ENCODE peak calls at places on chromosomes 6 and 20, in seven cellular contexts. One of them, this sample, is unnamed.
A peak's percentile ranks its signal among the peaks of the same experiment; 100 is the strongest.

GRCh38 chr6:12548526-12548925 is 168.0 kb upstream of the PHACTR1 start:
- DNase-seq in A673: no peak
- DNase-seq in HepG2: no peak
- DNase-seq in ecto neural progenitor cell: no peak
- DNase-seq in Calu3: no peak
- DNase-seq in H9: no peak
- DNase-seq in stimulated activated CD4-positive, alpha-beta T cell treated with anti-CD3 and anti-CD28 coated beads, Interleukin-1b, Interleukin-23, amount 100 ng/mL, for 1 hour: no peak
- DNase-seq in this sample: peak; percentile 95

GRCh38 chr6:55524441-55524840 is 54.6 kb downstream of the HMGCLL1 start:
- DNase-seq in A673: no peak
- DNase-seq in HepG2: no peak
- DNase-seq in ecto neural progenitor cell: no peak
- DNase-seq in Calu3: no peak
- DNase-seq in H9: no peak
- DNase-seq in stimulated activated CD4-positive, alpha-beta T cell treated with anti-CD3 and anti-CD28 coated beads, Interleukin-1b, Interleukin-23, amount 100 ng/mL, for 1 hour: no peak
- DNase-seq in this sample: no peak

GRCh38 chr20:58431134-58431533 is 42.1 kb downstream of the VAPB start:
- DNase-seq in A673: no peak
- DNase-seq in HepG2: no peak
- DNase-seq in ecto neural progenitor cell: no peak
- DNase-seq in Calu3: no peak
- DNase-seq in H9: no peak
- DNase-seq in stimulated activated CD4-positive, alpha-beta T cell treated with anti-CD3 and anti-CD28 coated beads, Interleukin-1b, Interleukin-23, amount 100 ng/mL, for 1 hour: no peak
- DNase-seq in this sample: peak; percentile 38

GRCh38 chr20:61809006-61809770 is 256.5 kb downstream of the TAF4 start:
- DNase-seq in A673: no peak
- DNase-seq in HepG2: no peak
- DNase-seq in ecto neural progenitor cell: no peak
- DNase-seq in Calu3: no peak
- DNase-seq in H9: no peak
- DNase-seq in stimulated activated CD4-positive, alpha-beta T cell treated with anti-CD3 and anti-CD28 coated beads, Interleukin-1b, Interleukin-23, amount 100 ng/mL, for 1 hour: no peak
- DNase-seq in this sample: no peak

GRCh38 chr6:51398793-51399192 is 580.1 kb downstream of the TFAP2B start:
- DNase-seq in A673: no peak
- DNase-seq in HepG2: no peak
- DNase-seq in ecto neural progenitor cell: no peak
- DNase-seq in Calu3: peak; percentile 37
- DNase-seq in H9: no peak
- DNase-seq in stimulated activated CD4-positive, alpha-beta T cell treated with anti-CD3 and anti-CD28 coated beads, Interleukin-1b, Interleukin-23, amount 100 ng/mL, for 1 hour: no peak
- DNase-seq in this sample: no peak

GRCh38 chr6:147035891-147036290 is 168.3 kb upstream of the STXBP5 start:
- DNase-seq in A673: no peak
- DNase-seq in HepG2: no peak
- DNase-seq in ecto neural progenitor cell: no peak
- DNase-seq in Calu3: no peak
- DNase-seq in H9: no peak
- DNase-seq in stimulated activated CD4-positive, alpha-beta T cell treated with anti-CD3 and anti-CD28 coated beads, Interleukin-1b, Interleukin-23, amount 100 ng/mL, for 1 hour: no peak
- DNase-seq in this sample: no peak

GRCh38 chr6:99019341-99019740 is 71.6 kb upstream of the FBXL4 start:
- DNase-seq in A673: no peak
- DNase-seq in HepG2: no peak
- DNase-seq in ecto neural progenitor cell: no peak
- DNase-seq in Calu3: no peak
- DNase-seq in H9: no peak
- DNase-seq in stimulated activated CD4-positive, alpha-beta T cell treated with anti-CD3 and anti-CD28 coated beads, Interleukin-1b, Interleukin-23, amount 100 ng/mL, for 1 hour: no peak
- DNase-seq in this sample: no peak

GRCh38 chr20:54070187-54070987 is at the start of gene BCAS1:
- DNase-seq in A673: no peak
- DNase-seq in HepG2: peak; percentile 86
- DNase-seq in ecto neural progenitor cell: no peak
- DNase-seq in Calu3: peak; percentile 76
- DNase-seq in H9: no peak
- DNase-seq in stimulated activated CD4-positive, alpha-beta T cell treated with anti-CD3 and anti-CD28 coated beads, Interleukin-1b, Interleukin-23, amount 100 ng/mL, for 1 hour: no peak
- DNase-seq in this sample: no peak

GRCh38 chr6:137283940-137284910 is 65.0 kb upstream of the IFNGR1 start:
- DNase-seq in A673: no peak
- DNase-seq in HepG2: peak; percentile 16
- DNase-seq in ecto neural progenitor cell: no peak
- DNase-seq in Calu3: no peak
- DNase-seq in H9: no peak
- DNase-seq in stimulated activated CD4-positive, alpha-beta T cell treated with anti-CD3 and anti-CD28 coated beads, Interleukin-1b, Interleukin-23, amount 100 ng/mL, for 1 hour: no peak
- DNase-seq in this sample: peak; percentile 48

GRCh38 chr6:130161627-130162404 is 60.9 kb downstream of the SAMD3 start:
- DNase-seq in A673: no peak
- DNase-seq in HepG2: no peak
- DNase-seq in ecto neural progenitor cell: no peak
- DNase-seq in Calu3: no peak
- DNase-seq in H9: no peak
- DNase-seq in stimulated activated CD4-positive, alpha-beta T cell treated with anti-CD3 and anti-CD28 coated beads, Interleukin-1b, Interleukin-23, amount 100 ng/mL, for 1 hour: no peak
- DNase-seq in this sample: no peak

GRCh38 chr6:80689700-80690099 is 583.2 kb downstream of the BCKDHB start:
- DNase-seq in A673: no peak
- DNase-seq in HepG2: no peak
- DNase-seq in ecto neural progenitor cell: no peak
- DNase-seq in Calu3: no peak
- DNase-seq in H9: no peak
- DNase-seq in stimulated activated CD4-positive, alpha-beta T cell treated with anti-CD3 and anti-CD28 coated beads, Interleukin-1b, Interleukin-23, amount 100 ng/mL, for 1 hour: no peak
- DNase-seq in this sample: no peak

GRCh38 chr6:152110878-152111820 is 303.7 kb downstream of the ESR1 start:
- DNase-seq in A673: no peak
- DNase-seq in HepG2: no peak
- DNase-seq in ecto neural progenitor cell: no peak
- DNase-seq in Calu3: no peak
- DNase-seq in H9: no peak
- DNase-seq in stimulated activated CD4-positive, alpha-beta T cell treated with anti-CD3 and anti-CD28 coated beads, Interleukin-1b, Interleukin-23, amount 100 ng/mL, for 1 hour: no peak
- DNase-seq in this sample: peak; percentile 78

GRCh38 chr6:17740559-17741220 is 34.0 kb upstream of the NUP153 start:
- DNase-seq in A673: peak; percentile 62
- DNase-seq in HepG2: no peak
- DNase-seq in ecto neural progenitor cell: no peak
- DNase-seq in Calu3: no peak
- DNase-seq in H9: no peak
- DNase-seq in stimulated activated CD4-positive, alpha-beta T cell treated with anti-CD3 and anti-CD28 coated beads, Interleukin-1b, Interleukin-23, amount 100 ng/mL, for 1 hour: no peak
- DNase-seq in this sample: no peak

GRCh38 chr6:90397047-90397446 is 100.4 kb upstream of the BACH2 start:
- DNase-seq in A673: no peak
- DNase-seq in HepG2: no peak
- DNase-seq in ecto neural progenitor cell: no peak
- DNase-seq in Calu3: no peak
- DNase-seq in H9: no peak
- DNase-seq in stimulated activated CD4-positive, alpha-beta T cell treated with anti-CD3 and anti-CD28 coated beads, Interleukin-1b, Interleukin-23, amount 100 ng/mL, for 1 hour: no peak
- DNase-seq in this sample: no peak

GRCh38 chr6:122289721-122290501 is 109.5 kb upstream of the HSF2 start:
- DNase-seq in A673: peak; percentile 51
- DNase-seq in HepG2: peak; percentile 13
- DNase-seq in ecto neural progenitor cell: no peak
- DNase-seq in Calu3: peak; percentile 11
- DNase-seq in H9: no peak
- DNase-seq in stimulated activated CD4-positive, alpha-beta T cell treated with anti-CD3 and anti-CD28 coated beads, Interleukin-1b, Interleukin-23, amount 100 ng/mL, for 1 hour: no peak
- DNase-seq in this sample: peak; percentile 6

GRCh38 chr20:40251284-40251932 is 437.6 kb downstream of the MAFB start:
- DNase-seq in A673: peak; percentile 78
- DNase-seq in HepG2: peak; percentile 70
- DNase-seq in ecto neural progenitor cell: peak; percentile 51
- DNase-seq in Calu3: peak; percentile 24
- DNase-seq in H9: peak; percentile 77
- DNase-seq in stimulated activated CD4-positive, alpha-beta T cell treated with anti-CD3 and anti-CD28 coated beads, Interleukin-1b, Interleukin-23, amount 100 ng/mL, for 1 hour: no peak
- DNase-seq in this sample: peak; percentile 51

GRCh38 chr20:59403261-59403961 is 103.0 kb downstream of the EDN3 start:
- DNase-seq in A673: peak; percentile 66
- DNase-seq in HepG2: no peak
- DNase-seq in ecto neural progenitor cell: peak; percentile 93
- DNase-seq in Calu3: peak; percentile 77
- DNase-seq in H9: peak; percentile 75
- DNase-seq in stimulated activated CD4-positive, alpha-beta T cell treated with anti-CD3 and anti-CD28 coated beads, Interleukin-1b, Interleukin-23, amount 100 ng/mL, for 1 hour: peak; percentile 71
- DNase-seq in this sample: peak; percentile 9

GRCh38 chr20:11368537-11368936 is 549.2 kb upstream of the BTBD3 start:
- DNase-seq in A673: no peak
- DNase-seq in HepG2: no peak
- DNase-seq in ecto neural progenitor cell: no peak
- DNase-seq in Calu3: no peak
- DNase-seq in H9: no peak
- DNase-seq in stimulated activated CD4-positive, alpha-beta T cell treated with anti-CD3 and anti-CD28 coated beads, Interleukin-1b, Interleukin-23, amount 100 ng/mL, for 1 hour: no peak
- DNase-seq in this sample: no peak

GRCh38 chr6:2630891-2631458 is 119.7 kb downstream of the MYLK4 start:
- DNase-seq in A673: no peak
- DNase-seq in HepG2: no peak
- DNase-seq in ecto neural progenitor cell: no peak
- DNase-seq in Calu3: no peak
- DNase-seq in H9: no peak
- DNase-seq in stimulated activated CD4-positive, alpha-beta T cell treated with anti-CD3 and anti-CD28 coated beads, Interleukin-1b, Interleukin-23, amount 100 ng/mL, for 1 hour: no peak
- DNase-seq in this sample: peak; percentile 28

GRCh38 chr6:26033942-26034354 is 53.3 kb upstream of the HFE start:
- DNase-seq in A673: peak; percentile 38
- DNase-seq in HepG2: no peak
- DNase-seq in ecto neural progenitor cell: peak; percentile 78
- DNase-seq in Calu3: no peak
- DNase-seq in H9: peak; percentile 54
- DNase-seq in stimulated activated CD4-positive, alpha-beta T cell treated with anti-CD3 and anti-CD28 coated beads, Interleukin-1b, Interleukin-23, amount 100 ng/mL, for 1 hour: no peak
- DNase-seq in this sample: no peak

GRCh38 chr6:74851598-74851997 is 354.3 kb downstream of the COL12A1 start:
- DNase-seq in A673: no peak
- DNase-seq in HepG2: no peak
- DNase-seq in ecto neural progenitor cell: no peak
- DNase-seq in Calu3: no peak
- DNase-seq in H9: no peak
- DNase-seq in stimulated activated CD4-positive, alpha-beta T cell treated with anti-CD3 and anti-CD28 coated beads, Interleukin-1b, Interleukin-23, amount 100 ng/mL, for 1 hour: no peak
- DNase-seq in this sample: peak; percentile 51

GRCh38 chr20:31894980-31895675 is 24.7 kb downstream of the TTLL9 start:
- DNase-seq in A673: peak; percentile 78
- DNase-seq in HepG2: peak; percentile 73
- DNase-seq in ecto neural progenitor cell: no peak
- DNase-seq in Calu3: peak; percentile 25
- DNase-seq in H9: peak; percentile 62
- DNase-seq in stimulated activated CD4-positive, alpha-beta T cell treated with anti-CD3 and anti-CD28 coated beads, Interleukin-1b, Interleukin-23, amount 100 ng/mL, for 1 hour: no peak
- DNase-seq in this sample: peak; percentile 61

GRCh38 chr6:56401477-56402070 is 154.2 kb upstream of the COL21A1 start:
- DNase-seq in A673: no peak
- DNase-seq in HepG2: no peak
- DNase-seq in ecto neural progenitor cell: no peak
- DNase-seq in Calu3: no peak
- DNase-seq in H9: no peak
- DNase-seq in stimulated activated CD4-positive, alpha-beta T cell treated with anti-CD3 and anti-CD28 coated beads, Interleukin-1b, Interleukin-23, amount 100 ng/mL, for 1 hour: no peak
- DNase-seq in this sample: no peak

GRCh38 chr6:43644940-43645612 is at the start of gene RSPH9:
- DNase-seq in A673: peak; percentile 61
- DNase-seq in HepG2: no peak
- DNase-seq in ecto neural progenitor cell: peak; percentile 93
- DNase-seq in Calu3: no peak
- DNase-seq in H9: peak; percentile 98
- DNase-seq in stimulated activated CD4-positive, alpha-beta T cell treated with anti-CD3 and anti-CD28 coated beads, Interleukin-1b, Interleukin-23, amount 100 ng/mL, for 1 hour: peak; percentile 51
- DNase-seq in this sample: peak; percentile 69

GRCh38 chr6:46102123-46102522 is 27.7 kb upstream of the ENPP4 start:
- DNase-seq in A673: no peak
- DNase-seq in HepG2: no peak
- DNase-seq in ecto neural progenitor cell: no peak
- DNase-seq in Calu3: no peak
- DNase-seq in H9: no peak
- DNase-seq in stimulated activated CD4-positive, alpha-beta T cell treated with anti-CD3 and anti-CD28 coated beads, Interleukin-1b, Interleukin-23, amount 100 ng/mL, for 1 hour: no peak
- DNase-seq in this sample: no peak

GRCh38 chr6:21739838-21740237 is 146.3 kb downstream of the SOX4 start:
- DNase-seq in A673: no peak
- DNase-seq in HepG2: no peak
- DNase-seq in ecto neural progenitor cell: no peak
- DNase-seq in Calu3: peak; percentile 41
- DNase-seq in H9: no peak
- DNase-seq in stimulated activated CD4-positive, alpha-beta T cell treated with anti-CD3 and anti-CD28 coated beads, Interleukin-1b, Interleukin-23, amount 100 ng/mL, for 1 hour: no peak
- DNase-seq in this sample: no peak

GRCh38 chr20:18019068-18019467 is 38.6 kb downstream of the OVOL2 start:
- DNase-seq in A673: peak; percentile 31
- DNase-seq in HepG2: peak; percentile 46
- DNase-seq in ecto neural progenitor cell: no peak
- DNase-seq in Calu3: no peak
- DNase-seq in H9: peak; percentile 67
- DNase-seq in stimulated activated CD4-positive, alpha-beta T cell treated with anti-CD3 and anti-CD28 coated beads, Interleukin-1b, Interleukin-23, amount 100 ng/mL, for 1 hour: no peak
- DNase-seq in this sample: peak; percentile 27

GRCh38 chr20:9617062-9617461 is 102.7 kb downstream of the LAMP5 start:
- DNase-seq in A673: peak; percentile 77
- DNase-seq in HepG2: peak; percentile 67
- DNase-seq in ecto neural progenitor cell: peak; percentile 66
- DNase-seq in Calu3: peak; percentile 46
- DNase-seq in H9: peak; percentile 55
- DNase-seq in stimulated activated CD4-positive, alpha-beta T cell treated with anti-CD3 and anti-CD28 coated beads, Interleukin-1b, Interleukin-23, amount 100 ng/mL, for 1 hour: peak; percentile 12
- DNase-seq in this sample: peak; percentile 68

GRCh38 chr6:43493833-43494232 is 16.3 kb downstream of the LRRC73 start:
- DNase-seq in A673: no peak
- DNase-seq in HepG2: peak; percentile 89
- DNase-seq in ecto neural progenitor cell: no peak
- DNase-seq in Calu3: no peak
- DNase-seq in H9: no peak
- DNase-seq in stimulated activated CD4-positive, alpha-beta T cell treated with anti-CD3 and anti-CD28 coated beads, Interleukin-1b, Interleukin-23, amount 100 ng/mL, for 1 hour: no peak
- DNase-seq in this sample: no peak

GRCh38 chr6:63882208-63882607 is 246.6 kb downstream of the PHF3 start:
- DNase-seq in A673: peak; percentile 64
- DNase-seq in HepG2: peak; percentile 8
- DNase-seq in ecto neural progenitor cell: no peak
- DNase-seq in Calu3: no peak
- DNase-seq in H9: peak; percentile 37
- DNase-seq in stimulated activated CD4-positive, alpha-beta T cell treated with anti-CD3 and anti-CD28 coated beads, Interleukin-1b, Interleukin-23, amount 100 ng/mL, for 1 hour: no peak
- DNase-seq in this sample: no peak

GRCh38 chr6:117128052-117128451 is 137.3 kb upstream of the VGLL2 start:
- DNase-seq in A673: no peak
- DNase-seq in HepG2: no peak
- DNase-seq in ecto neural progenitor cell: no peak
- DNase-seq in Calu3: no peak
- DNase-seq in H9: no peak
- DNase-seq in stimulated activated CD4-positive, alpha-beta T cell treated with anti-CD3 and anti-CD28 coated beads, Interleukin-1b, Interleukin-23, amount 100 ng/mL, for 1 hour: no peak
- DNase-seq in this sample: no peak

This sample was measured in EH.